ENCODE peak calls at places on chromosome 22, in seven cellular contexts. B, Q, G, T, N, V and W are unnamed samples.
A peak's percentile ranks its signal among the peaks of the same experiment; 100 is the strongest.

GRCh38 chr22:46035742-46036557 is 59.0 kb upstream of the WNT7B start:
- DNase-seq in V (peak; percentile 100), G (peak; percentile 100), B (peak; percentile 99), T (peak; percentile 100), Q (peak; percentile 99), N (peak; percentile 100), W (peak; percentile 94)

GRCh38 chr22:27986459-27986858 is 67.4 kb upstream of the PITPNB start:
- DNase-seq in V (peak; percentile 21), B (no peak), G (no peak), Q (no peak), T (no peak), N (peak; percentile 26), W (no peak)

GRCh38 chr22:38716271-38716670 is 10.5 kb downstream of the GTPBP1 start:
- DNase-seq in B (no peak), G (no peak), T (no peak), N (no peak), Q (no peak), V (no peak), W (no peak)

GRCh38 chr22:46845281-46846153 is 83.1 kb downstream of the TBC1D22A start:
- DNase-seq in T (no peak), G (no peak), Q (no peak), B (no peak), V (no peak), N (peak; percentile 57), W (no peak)

GRCh38 chr22:38706101-38706884 is 549 bp downstream of the GTPBP1 start:
- DNase-seq in T (peak; percentile 51), N (peak; percentile 83), V (peak; percentile 76), Q (no peak), G (peak; percentile 27), B (no peak), W (no peak)

GRCh38 chr22:45548991-45549736 is 46.5 kb downstream of the FBLN1 start:
- DNase-seq in G (no peak), N (no peak), B (no peak), T (no peak), V (no peak), Q (no peak), W (no peak)

GRCh38 chr22:35539910-35540599 is 576 bp upstream of the RASD2 start:
- DNase-seq in N (no peak), V (peak; percentile 87), Q (peak; percentile 52), B (no peak), T (peak; percentile 83), G (peak; percentile 49), W (no peak)

GRCh38 chr22:25076281-25076680 is 123.4 kb upstream of the CRYBB3 start:
- DNase-seq in B (no peak), Q (no peak), V (peak; percentile 80), T (peak; percentile 72), N (no peak), G (no peak), W (no peak)

GRCh38 chr22:32723632-32724031 is 77.9 kb upstream of the TIMP3 start:
- DNase-seq in V (peak; percentile 69), G (no peak), N (no peak), B (peak; percentile 74), T (peak; percentile 59), Q (no peak), W (no peak)

GRCh38 chr22:46848227-46848626 is 85.8 kb downstream of the TBC1D22A start:
- DNase-seq in B (no peak), N (no peak), G (no peak), T (no peak), V (no peak), Q (no peak), W (no peak)